ENCODE peak calls at places on chromosome 21, in nine cellular contexts. S is tibial artery; E is anterior cingulate cortex; M is fibroblast of pulmonary artery; P is naive B cell; Y is cardiac fibroblast; O is colonic mucosa; H is stimulated activated CD8-positive, alpha-beta memory T cell treated with anti-CD3 and anti-CD28 coated beads, Interleukin-4, amount 100 ng/mL, for 4 hours; U is effector memory CD4-positive, alpha-beta T cell. B is an unnamed sample.

GRCh38 chr21:38945536-38946245 is 140.0 kb downstream of the ETS2 start:
- DNase-seq in P (no peak), E (no peak), Y (no peak), M (no peak), H (no peak), S (no peak), U (no peak), O (no peak), B (no peak)

GRCh38 chr21:45471229-45472052 is 66.5 kb downstream of the COL18A1 start:
- DNase-seq in Y (peak), S (no peak), M (peak), O (no peak), U (no peak), E (peak), H (no peak), P (no peak), B (no peak)

GRCh38 chr21:41630249-41630648 is 122.3 kb upstream of the TMPRSS2 start:
- DNase-seq in S (no peak), M (peak), E (no peak), P (no peak), U (no peak), H (no peak), Y (peak), O (peak), B (no peak)

GRCh38 chr21:33403128-33403785 is at the start of gene IFNGR2:
- DNase-seq in O (no peak), P (peak), H (no peak), Y (no peak), E (peak), U (peak), M (peak), S (peak), B (peak)

GRCh38 chr21:43372663-43373386 is 54.1 kb downstream of the SIK1 start:
- DNase-seq in E (no peak), O (no peak), S (no peak), P (no peak), U (no peak), Y (no peak), M (no peak), H (no peak), B (no peak)

GRCh38 chr21:36847189-36847588 is 119.3 kb downstream of the HLCS start:
- DNase-seq in S (no peak), M (peak), H (no peak), Y (peak), U (no peak), E (no peak), O (no peak), P (no peak), B (no peak)

GRCh38 chr21:43880111-43880985 is 15.3 kb downstream of the AGPAT3 start:
- DNase-seq in M (no peak), E (no peak), P (no peak), H (no peak), O (no peak), U (no peak), Y (peak), S (peak), B (no peak)

GRCh38 chr21:32719085-32719484 is 8.7 kb downstream of the SYNJ1 start:
- DNase-seq in Y (no peak), S (no peak), E (no peak), P (no peak), M (no peak), O (no peak), U (no peak), H (no peak), B (no peak)

GRCh38 chr21:46660505-46660904 is 25.0 kb downstream of the PRMT2 start:
- DNase-seq in M (no peak), S (no peak), Y (no peak), H (no peak), O (no peak), U (no peak), E (no peak), P (no peak), B (no peak)

GRCh38 chr21:46219591-46220239 is 8.9 kb downstream of the LSS start:
- DNase-seq in H (no peak), P (no peak), M (no peak), S (no peak), E (no peak), O (no peak), U (no peak), Y (no peak), B (no peak)

GRCh38 chr21:32456497-32456918 is 44.0 kb downstream of the EVA1C start:
- DNase-seq in O (no peak), E (no peak), H (no peak), Y (peak), S (no peak), M (peak), P (no peak), U (no peak), B (no peak)

GRCh38 chr21:31577280-31577679 is 82.2 kb upstream of the SOD1 start:
- DNase-seq in O (no peak), P (no peak), Y (no peak), M (peak), U (no peak), H (no peak), S (no peak), E (no peak), B (no peak)

GRCh38 chr21:29190920-29191319 is 60.5 kb downstream of the MAP3K7CL start:
- DNase-seq in S (no peak), M (peak), H (no peak), E (no peak), P (no peak), U (no peak), Y (peak), O (no peak), B (no peak)

GRCh38 chr21:34526618-34527290 is 14.7 kb upstream of the KCNE1 start:
- DNase-seq in U (no peak), P (no peak), O (peak), H (no peak), M (peak), Y (peak), E (peak), S (peak), B (no peak)

GRCh38 chr21:21159253-21159899 is 161.2 kb downstream of the NCAM2 start:
- DNase-seq in O (no peak), M (peak), P (no peak), E (no peak), U (no peak), Y (peak), S (no peak), H (no peak), B (no peak)

GRCh38 chr21:32463367-32463766 is 50.9 kb downstream of the EVA1C start:
- DNase-seq in S (peak), H (no peak), E (no peak), U (no peak), M (peak), O (no peak), Y (peak), P (no peak), B (no peak)

GRCh38 chr21:16199539-16199938 is 469.8 kb downstream of the USP25 start:
- DNase-seq in Y (no peak), P (no peak), S (no peak), O (no peak), M (no peak), U (no peak), H (no peak), E (no peak), B (no peak)

B was measured in T-helper 9 cell.